ENCODE peak calls at places on chromosomes 3 and 15, in four cellular contexts. Y, R, S and F are unnamed samples.

GRCh38 chr3:106183762-106184391 is 315.1 kb upstream of the CBLB start:
- DNase-seq in R (no peak), S (no peak), Y (no peak), F (peak; percentile 30)

GRCh38 chr3:74766405-74766804 is 151.9 kb upstream of the CNTN3 start:
- DNase-seq in S (no peak), R (no peak), Y (no peak), F (no peak)

GRCh38 chr15:98865397-98866339 is 141.9 kb downstream of the PGPEP1L start:
- DNase-seq in Y (peak; percentile 80), R (peak; percentile 66), S (peak; percentile 92), F (peak; percentile 71)

GRCh38 chr15:45588199-45588910 is 1.2 kb downstream of the BLOC1S6 start:
- DNase-seq in R (no peak), S (no peak), Y (no peak), F (no peak)

GRCh38 chr3:187271582-187271981 is 20.0 kb downstream of the MASP1 start:
- DNase-seq in R (no peak), Y (no peak), S (no peak), F (no peak)

GRCh38 chr3:61822588-61822987 is 261.2 kb downstream of the PTPRG start:
- DNase-seq in R (no peak), Y (no peak), S (no peak), F (no peak)

GRCh38 chr3:47128110-47128509 is 35.8 kb downstream of the SETD2 start:
- DNase-seq in S (no peak), Y (no peak), R (no peak), F (no peak)

GRCh38 chr15:27210176-27210575 is 239.2 kb downstream of the GABRG3 start:
- DNase-seq in R (no peak), S (no peak), Y (no peak), F (no peak)

GRCh38 chr3:171736556-171736955 is 73.7 kb downstream of the PLD1 start:
- DNase-seq in S (no peak), Y (no peak), R (no peak), F (no peak)

GRCh38 chr15:66261056-66261455 is 7.5 kb upstream of the MEGF11 start:
- DNase-seq in Y (no peak), R (no peak), S (no peak), F (peak; percentile 16)

GRCh38 chr3:149003653-149004305 is 12.4 kb downstream of the GYG1 start:
- DNase-seq in Y (no peak), R (no peak), S (no peak), F (no peak)

GRCh38 chr3:178155521-178155920 is 380.7 kb upstream of the KCNMB2 start:
- DNase-seq in R (no peak), Y (no peak), S (no peak), F (no peak)